ENCODE peak calls at places on chromosome 7, in six cellular contexts. Y, E, N, F, V and H are unnamed samples. For H3K4me1, the result is how much of the 10 kb centered on the place peaks cover.

GRCh38 chr7:50357346-50357745 is 52.8 kb downstream of the IKZF1 start:
- DNase-seq in Y (no peak), E (no peak), N (no peak), F (no peak), V (no peak), H (no peak)

GRCh38 chr7:128381161-128381821 is 19.8 kb upstream of the PRRT4 start:
- DNase-seq in Y (peak), E (peak), N (peak), F (no peak), V (peak), H (peak)

GRCh38 chr7:20786779-20787651 is at the start of gene SP8:
- DNase-seq in Y (peak), E (peak), N (peak), F (no peak), V (peak), H (peak)

GRCh38 chr7:158108646-158109293 is 478.9 kb downstream of the PTPRN2 start:
- DNase-seq in Y (no peak), E (no peak), N (no peak), F (no peak), V (no peak), H (no peak)

GRCh38 chr7:43647314-43647691 is 64.4 kb downstream of the STK17A start:
- DNase-seq in Y (peak), E (peak), N (peak), F (no peak), V (no peak), H (peak)

GRCh38 chr7:112362796-112363195 is 87.5 kb upstream of the IFRD1 start:
- DNase-seq in Y (peak), E (peak), N (no peak), F (no peak), V (no peak), H (peak)

GRCh38 chr7:81956520-81956919 is 186.7 kb upstream of the HGF start:
- DNase-seq in Y (peak), E (peak), N (peak), F (no peak), V (peak), H (peak)

GRCh38 chr7:103921692-103922091 is 67.8 kb downstream of the RELN start:
- DNase-seq in Y (peak), E (no peak), N (no peak), F (no peak), V (no peak), H (no peak)

GRCh38 chr7:115230882-115231508 is 309.1 kb downstream of the MDFIC start:
- DNase-seq in Y (no peak), E (peak), N (peak), F (no peak), V (no peak), H (no peak)

GRCh38 chr7:151815419-151815818 is 61.5 kb downstream of the PRKAG2 start:
- DNase-seq in Y (no peak), E (no peak), N (no peak), F (no peak), V (no peak), H (no peak)

GRCh38 chr7:35722054-35722849 is 27.3 kb upstream of the HERPUD2 start:
- DNase-seq in Y (no peak), E (no peak), N (peak), F (no peak), V (no peak), H (no peak)

GRCh38 chr7:27173412-27174076 is 576 bp downstream of the HOXA10 start:
- DNase-seq in Y (peak), E (no peak), N (no peak), F (no peak), V (no peak), H (no peak)

GRCh38 chr7:92602352-92603088 is 12.3 kb upstream of the FAM133B start:
- DNase-seq in Y (no peak), E (no peak), N (no peak), F (no peak), V (no peak), H (no peak)

GRCh38 chr7:115558186-115558585 is 472.4 kb downstream of the TFEC start:
- DNase-seq in Y (no peak), E (no peak), N (peak), F (no peak), V (no peak), H (no peak)

GRCh38 chr7:99438573-99439480 is at the start of the genes CPSF4 and PTCD1:
- DNase-seq in Y (peak), E (peak), N (peak), F (peak), V (peak), H (peak)
- TF ChIP-seq CTCF in Y (no peak), E (no peak), N (no peak), F (peak), V (no peak), H (no peak)

GRCh38 chr7:74604326-74605020 is 53.0 kb upstream of the GTF2I start:
- DNase-seq in Y (no peak), E (no peak), N (no peak), F (no peak), V (no peak), H (no peak)

GRCh38 chr7:74606909-74607255 is 50.6 kb upstream of the GTF2I start:
- DNase-seq in Y (no peak), E (no peak), N (no peak), F (no peak), V (no peak), H (no peak)

GRCh38 chr7:74612015-74612829 is 45.3 kb upstream of the GTF2I start:
- DNase-seq in Y (peak), E (peak), N (peak), F (no peak), V (no peak), H (peak)

GRCh38 chr7:74606101-74606908 is 51.2 kb upstream of the GTF2I start:
- DNase-seq in Y (peak), E (peak), N (peak), F (no peak), V (peak), H (peak)
- H3K27ac ChIP-seq in Y (no peak), E (peak), N (peak), F (peak), V (no peak), H (no peak)

DNA sequence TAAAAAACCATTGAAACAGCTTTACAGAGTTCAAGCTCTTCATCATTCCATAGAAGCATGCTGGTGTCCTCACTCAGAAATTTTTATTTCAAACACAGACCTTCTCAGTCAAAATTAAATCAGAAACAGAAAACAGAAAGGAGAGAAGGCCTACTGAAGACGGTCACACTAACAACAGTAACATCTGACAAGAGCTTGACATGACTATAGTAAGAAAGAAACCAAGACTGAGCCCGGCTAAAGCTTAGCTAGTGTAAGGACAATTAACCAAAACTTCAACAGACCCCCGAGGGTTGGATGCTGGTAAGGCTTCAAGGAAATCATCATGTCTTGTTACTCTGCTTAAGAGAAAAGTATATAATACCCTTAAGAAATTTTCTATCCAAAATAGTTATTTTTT is 38.6 kb downstream of the MTPN start:
- DNase-seq in Y (no peak), E (no peak), N (no peak), F (no peak), V (no peak), H (no peak)
- H3K4me1 ChIP-seq in Y (under half), E (half or more), N (under half), F (under half), V (under half), H (under half)

GRCh38 chr7:48154792-48155413 is 16.4 kb upstream of the ABCA13 start:
- DNase-seq in Y (peak), E (peak), N (peak), F (no peak), V (no peak), H (peak)
- TF ChIP-seq CTCF in Y (peak), E (peak), N (peak), F (peak), V (peak), H (peak)

DNA sequence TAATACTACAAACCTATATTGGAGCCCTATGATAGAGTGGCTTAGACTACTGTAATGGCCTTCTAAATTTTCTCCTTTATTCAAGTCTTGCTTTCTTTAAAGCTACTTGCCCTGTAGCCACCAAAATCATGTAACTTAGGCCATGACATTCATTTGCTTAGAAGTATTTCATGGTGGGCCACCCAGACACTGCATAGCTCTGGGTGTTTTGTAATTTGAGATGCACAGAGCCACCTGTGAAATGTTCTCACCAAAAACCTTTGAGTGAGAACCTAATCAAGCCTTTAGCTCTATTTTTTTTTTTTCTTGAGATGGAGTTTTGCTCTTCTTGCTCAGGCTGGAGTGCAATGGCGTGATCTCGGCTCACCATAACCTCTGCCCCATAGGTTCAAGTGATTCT is 133.6 kb downstream of the RNF216 start:
- DNase-seq in Y (no peak), E (no peak), N (no peak), F (no peak), V (no peak), H (no peak)
- H3K27ac ChIP-seq in Y (no peak), E (no peak), N (peak), F (no peak), V (no peak), H (no peak)

GRCh38 chr7:178444-178843 is 13.9 kb upstream of the FAM20C start:
- DNase-seq in Y (no peak), E (no peak), N (no peak), F (no peak), V (no peak), H (no peak)
- H3K4me1 ChIP-seq in Y (under half), E (under half), N (under half), F (under half), V (under half), H (under half)

GRCh38 chr7:76369011-76369410 is 10.2 kb upstream of the YWHAG start:
- DNase-seq in Y (no peak), E (no peak), N (no peak), F (no peak), V (no peak), H (no peak)
- TF ChIP-seq CTCF in Y (no peak), E (no peak), N (no peak), F (no peak), V (no peak), H (no peak)